ENCODE peak calls at places on chromosomes 1 and 21, in six cellular contexts. G, N, W, A, Y and L are unnamed samples.

GRCh38 chr1:14067686-14068085 is 367.7 kb downstream of the PRDM2 start:
- DNase-seq in G (no peak), N (no peak), Y (no peak), A (no peak), W (no peak), L (no peak)

GRCh38 chr1:9529190-9529589 is 10.1 kb upstream of the SLC25A33 start:
- DNase-seq in Y (no peak), G (no peak), A (no peak), W (peak; percentile 48), N (no peak), L (no peak)

GRCh38 chr1:159881930-159882839 is 17.8 kb downstream of the CFAP45 start:
- DNase-seq in Y (no peak), A (peak; percentile 82), G (peak; percentile 54), N (peak; percentile 95), W (peak; percentile 99), L (peak; percentile 95)

GRCh38 chr1:99496067-99496466 is 149.8 kb upstream of the PALMD start:
- DNase-seq in G (no peak), Y (no peak), W (no peak), A (no peak), N (no peak), L (no peak)

GRCh38 chr1:228463559-228464455 is 23.4 kb upstream of the RNF187 start:
- DNase-seq in Y (no peak), A (peak; percentile 68), W (peak; percentile 4), N (no peak), G (no peak), L (no peak)

GRCh38 chr1:88883156-88883555 is 8.2 kb downstream of the GTF2B start:
- DNase-seq in Y (no peak), G (no peak), A (no peak), W (peak; percentile 8), N (no peak), L (no peak)

GRCh38 chr21:15363921-15364320 is 299.1 kb upstream of the NRIP1 start:
- DNase-seq in G (no peak), Y (no peak), W (no peak), N (no peak), A (no peak), L (peak; percentile 8)

GRCh38 chr1:154198756-154199562 is 7.1 kb upstream of the TPM3 start:
- DNase-seq in W (peak; percentile 69), G (no peak), N (no peak), A (no peak), Y (no peak), L (peak; percentile 48)

GRCh38 chr1:4088676-4089075 is 188.6 kb upstream of the C1orf174 start:
- DNase-seq in Y (no peak), A (peak; percentile 44), G (no peak), N (no peak), W (no peak), L (no peak)

GRCh38 chr21:44875341-44875740 is 1.9 kb upstream of the PTTG1IP start:
- DNase-seq in A (no peak), W (peak; percentile 22), G (no peak), N (no peak), Y (no peak), L (no peak)
- H3K27ac ChIP-seq in A (peak overlapping the region; percentile 95), W (no peak overlapping the region), G (peak overlapping the region; percentile 99), N (no peak overlapping the region), Y (peak overlapping the region; percentile 97), L (peak overlapping the region; percentile 97)

DNA sequence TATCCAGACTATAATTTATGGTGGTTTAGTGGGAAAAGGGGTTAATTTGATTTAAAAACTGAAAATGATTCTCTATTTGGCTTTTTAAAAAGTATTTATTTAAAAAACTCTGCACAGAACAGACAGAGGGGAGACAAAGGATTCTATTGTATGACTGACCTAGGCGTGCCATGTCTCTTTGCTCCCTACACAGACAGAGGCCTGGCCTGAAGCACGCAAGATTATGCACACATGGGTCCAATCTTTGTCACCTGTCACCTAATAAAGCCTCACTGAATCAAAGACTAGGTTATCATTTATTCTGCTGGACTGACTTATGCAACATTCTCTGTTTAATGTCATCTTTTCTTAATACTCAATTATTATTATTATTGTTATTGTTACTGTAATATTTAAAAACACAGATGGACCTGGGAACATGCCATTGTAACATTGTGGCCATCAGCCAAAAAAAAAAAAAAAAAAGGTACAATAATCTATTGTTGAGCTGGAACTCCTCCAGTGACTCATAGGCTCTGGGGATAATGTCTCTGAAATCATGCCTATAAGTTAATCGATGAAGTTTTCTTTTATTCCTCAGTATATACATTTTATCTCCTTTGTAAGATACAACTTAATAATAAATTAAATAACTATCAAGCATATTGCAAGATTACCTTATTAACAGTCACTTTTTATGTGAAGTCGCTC is 112.1 kb downstream of the RUNX1 start:
- DNase-seq in Y (no peak), W (no peak), G (no peak), N (no peak), A (no peak), L (no peak)
- H3K27ac ChIP-seq in Y (no peak overlapping the region), W (no peak overlapping the region), G (no peak overlapping the region), N (no peak overlapping the region), A (no peak overlapping the region), L (no peak overlapping the region)

GRCh38 chr1:238242156-238242555 is 351.4 kb upstream of the ZP4 start:
- DNase-seq in W (no peak), A (no peak), Y (no peak), N (no peak), G (no peak), L (peak; percentile 8)
- H3K27ac ChIP-seq in W (no peak overlapping the region), A (no peak overlapping the region), Y (no peak overlapping the region), N (no peak overlapping the region), G (no peak overlapping the region), L (no peak overlapping the region)

GRCh38 chr21:36384885-36385232 is 333 bp upstream of the CHAF1B start:
- DNase-seq in A (no peak), G (no peak), N (no peak), W (no peak), Y (no peak), L (no peak)
- H3K27ac ChIP-seq in A (peak overlapping the region; percentile 68), G (no peak overlapping the region), N (no peak overlapping the region), W (no peak overlapping the region), Y (no peak overlapping the region), L (peak overlapping the region; percentile 83)

GRCh38 chr1:203381151-203381751 is 30.3 kb upstream of the FMOD start:
- DNase-seq in Y (no peak), G (no peak), W (no peak), N (no peak), A (no peak), L (no peak)
- H3K27ac ChIP-seq in Y (peak overlapping the region; percentile 51), G (peak overlapping the region; percentile 31), W (no peak overlapping the region), N (no peak overlapping the region), A (no peak overlapping the region), L (no peak overlapping the region)